ENCODE peak calls at places on chromosomes 12 and 14, in seven cellular contexts. C is right lobe of liver; H is OCI-LY7; Q is HCT116; E is thoracic aorta; U is AG04450; D is CD8-positive, alpha-beta T cell. I is an unnamed sample.

GRCh38 chr14:87813211-87813610 is 179.8 kb downstream of the GALC start:
- DNase-seq in D (no peak), Q (no peak), E (no peak), H (no peak), U (no peak), C (no peak), I (no peak)

GRCh38 chr12:51886021-51886710 is 1.7 kb upstream of the ANKRD33 start:
- DNase-seq in Q (no peak), U (peak), H (peak), C (peak), E (peak), D (peak), I (peak)

GRCh38 chr12:58479403-58479802 is 440.9 kb downstream of the LRIG3 start:
- DNase-seq in Q (no peak), C (no peak), U (no peak), E (no peak), D (no peak), H (no peak), I (no peak)

GRCh38 chr14:104974665-104975390 is 3.3 kb downstream of the AHNAK2 start:
- DNase-seq in D (no peak), E (no peak), U (no peak), H (no peak), Q (no peak), C (peak), I (no peak)

GRCh38 chr14:59131926-59132763 is 56.3 kb upstream of the DAAM1 start:
- DNase-seq in Q (no peak), C (no peak), E (no peak), D (no peak), H (no peak), U (no peak), I (no peak)

GRCh38 chr14:69268763-69269162 is 8.8 kb downstream of the GALNT16 start:
- DNase-seq in Q (no peak), C (no peak), H (no peak), D (no peak), E (no peak), U (no peak), I (no peak)

GRCh38 chr12:87094356-87094755 is 838.2 kb upstream of the MGAT4C start:
- DNase-seq in H (no peak), Q (no peak), E (no peak), U (no peak), D (no peak), C (no peak), I (no peak)

GRCh38 chr14:24052656-24053547 is 1.1 kb downstream of the CARMIL3 start:
- DNase-seq in C (no peak), Q (no peak), U (no peak), D (peak), H (no peak), E (no peak), I (no peak)

GRCh38 chr14:97116546-97116945 is 319.4 kb downstream of the VRK1 start:
- DNase-seq in C (no peak), U (no peak), D (no peak), E (no peak), Q (no peak), H (no peak), I (no peak)

GRCh38 chr12:124774462-124775167 is 89.0 kb downstream of the SCARB1 start:
- DNase-seq in Q (no peak), E (peak), D (peak), C (no peak), H (peak), U (no peak), I (peak)

GRCh38 chr12:68098939-68099338 is 60.6 kb downstream of the IFNG start:
- DNase-seq in E (no peak), U (no peak), H (no peak), Q (no peak), C (no peak), D (no peak), I (no peak)

GRCh38 chr14:49686425-49686824 is 1.6 kb downstream of the POLE2 start:
- DNase-seq in E (no peak), D (no peak), U (no peak), Q (no peak), C (no peak), H (no peak), I (no peak)

GRCh38 chr14:55851301-55851700 is 266.9 kb upstream of the PELI2 start:
- DNase-seq in C (no peak), Q (no peak), H (no peak), D (no peak), U (no peak), E (no peak), I (no peak)

GRCh38 chr12:108360057-108360456 is 20.9 kb upstream of the CMKLR1 start:
- DNase-seq in U (no peak), H (no peak), C (no peak), D (no peak), E (no peak), Q (no peak), I (no peak)

GRCh38 chr14:44170099-44170498 is 337.0 kb downstream of the FSCB start:
- DNase-seq in E (no peak), H (no peak), D (no peak), C (no peak), U (no peak), Q (no peak), I (no peak)

GRCh38 chr12:53736602-53737493 is 9.6 kb upstream of the CALCOCO1 start:
- DNase-seq in C (no peak), Q (no peak), H (no peak), D (no peak), E (no peak), U (no peak), I (no peak)

GRCh38 chr12:92987846-92988621 is 58.9 kb upstream of the EEA1 start:
- DNase-seq in E (no peak), H (peak), D (no peak), C (no peak), Q (no peak), U (no peak), I (peak)

GRCh38 chr14:84877061-84877460 is 652.9 kb upstream of the FLRT2 start:
- DNase-seq in E (no peak), U (no peak), C (no peak), Q (no peak), H (no peak), D (no peak), I (no peak)

GRCh38 chr14:71658261-71658860 is 273.9 kb upstream of the RGS6 start:
- DNase-seq in E (no peak), Q (no peak), H (peak), U (no peak), C (no peak), D (no peak), I (no peak)

GRCh38 chr14:31787377-31787776 is 226.2 kb downstream of the NUBPL start:
- DNase-seq in Q (peak), H (no peak), C (no peak), U (no peak), D (no peak), E (no peak), I (no peak)

GRCh38 chr12:64639466-64639865 is 29.2 kb downstream of the RASSF3 start:
- DNase-seq in D (no peak), E (no peak), C (no peak), Q (no peak), H (no peak), U (no peak), I (no peak)

GRCh38 chr14:102930138-102930752 is 7.8 kb downstream of the AMN start:
- DNase-seq in E (no peak), C (peak), H (no peak), Q (no peak), U (no peak), D (no peak), I (peak)

GRCh38 chr14:25150401-25150800 is 100.5 kb upstream of the STXBP6 start:
- DNase-seq in H (no peak), U (no peak), Q (no peak), D (no peak), C (no peak), E (no peak), I (no peak)

GRCh38 chr12:90512518-90512917 is 442.5 kb downstream of the CCER1 start:
- DNase-seq in H (no peak), Q (no peak), D (no peak), C (no peak), E (no peak), U (no peak), I (no peak)

GRCh38 chr12:56488041-56488955 is at the start of gene GLS2:
- DNase-seq in E (peak), H (no peak), C (peak), D (peak), U (peak), Q (no peak), I (peak)

GRCh38 chr14:100382106-100382455 is 58.9 kb downstream of the SLC25A47 start:
- DNase-seq in Q (no peak), E (no peak), D (no peak), H (no peak), U (no peak), C (no peak), I (no peak)

GRCh38 chr14:89723930-89724915 is 230.3 kb downstream of the EFCAB11 start:
- DNase-seq in U (no peak), E (no peak), Q (no peak), H (no peak), C (no peak), D (no peak), I (no peak)

GRCh38 chr14:79781882-79782281 is 429.4 kb downstream of the DIO2 start:
- DNase-seq in Q (no peak), H (no peak), C (no peak), U (no peak), D (no peak), E (no peak), I (no peak)

GRCh38 chr12:46531804-46532203 is 159.2 kb upstream of the SLC38A2 start:
- DNase-seq in H (no peak), D (no peak), Q (no peak), U (no peak), C (no peak), E (no peak), I (no peak)

GRCh38 chr12:75585309-75585708 is 73.9 kb upstream of the KRR1 start:
- DNase-seq in H (no peak), E (no peak), U (peak), D (no peak), Q (peak), C (no peak), I (no peak)

GRCh38 chr12:112170376-112170775 is 45.0 kb downstream of the TRAFD1 start:
- DNase-seq in C (no peak), Q (no peak), H (peak), E (no peak), U (no peak), D (peak), I (peak)

GRCh38 chr14:98605043-98605442 is 667.0 kb downstream of the BCL11B start:
- DNase-seq in U (no peak), H (no peak), D (no peak), C (no peak), E (no peak), Q (no peak), I (no peak)

GRCh38 chr14:98608071-98609060 is 663.6 kb downstream of the BCL11B start:
- DNase-seq in U (no peak), E (no peak), D (no peak), C (no peak), H (no peak), Q (no peak), I (no peak)

GRCh38 chr14:98606041-98606640 is 665.9 kb downstream of the BCL11B start:
- DNase-seq in Q (no peak), D (no peak), U (no peak), H (no peak), C (no peak), E (no peak), I (no peak)

GRCh38 chr14:98607341-98607910 is 664.6 kb downstream of the BCL11B start:
- DNase-seq in C (no peak), U (no peak), D (no peak), H (no peak), Q (no peak), E (no peak), I (no peak)

GRCh38 chr14:98606816-98607215 is 665.2 kb downstream of the BCL11B start:
- DNase-seq in D (no peak), Q (no peak), E (no peak), H (no peak), C (no peak), U (no peak), I (no peak)
- TF ChIP-seq CTCF in D (no peak), Q (no peak), E (no peak), H (no peak), C (no peak), U (no peak), I (no peak)

DNA sequence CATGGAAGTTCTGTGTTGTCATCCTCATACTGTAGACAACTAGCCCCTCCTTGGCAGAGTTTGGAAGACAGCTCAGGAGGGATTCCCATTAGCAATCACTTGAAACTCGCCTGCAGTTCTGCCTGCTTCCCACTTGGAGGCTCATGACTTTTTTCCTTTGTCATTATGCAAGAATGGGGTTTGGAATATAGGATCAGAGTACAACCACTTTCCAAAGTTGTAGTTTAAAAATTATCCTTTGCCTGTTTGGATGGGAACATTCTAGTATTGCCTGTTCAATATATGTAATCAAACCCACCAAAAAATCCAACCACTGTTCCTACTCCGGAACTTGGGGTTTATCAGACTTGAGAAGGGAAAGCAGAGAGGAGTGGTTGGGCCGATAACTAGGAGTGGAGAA is 2.1 kb upstream of the GPD1 start:
- DNase-seq in C (no peak), H (no peak), E (no peak), U (peak), D (no peak), Q (peak), I (no peak)
- TF ChIP-seq CTCF in C (peak), H (peak), E (peak), U (peak), D (no peak), Q (peak), I (no peak)

GRCh38 chr12:69473229-69473628 is 3.0 kb downstream of the FRS2 start:
- DNase-seq in U (no peak), Q (no peak), C (no peak), E (no peak), H (no peak), D (no peak), I (no peak)

GRCh38 chr12:69468237-69469026 is 1.8 kb upstream of the FRS2 start:
- DNase-seq in D (no peak), Q (no peak), U (no peak), E (no peak), C (no peak), H (peak), I (no peak)

GRCh38 chr12:69471667-69472385 is 1.6 kb downstream of the FRS2 start:
- DNase-seq in E (no peak), C (no peak), H (no peak), U (no peak), Q (no peak), D (no peak), I (peak)

GRCh38 chr12:69469854-69470188 is 367 bp upstream of the FRS2 start:
- DNase-seq in D (no peak), H (no peak), E (no peak), C (no peak), U (no peak), Q (no peak), I (no peak)

GRCh38 chr12:69470189-69471094 is at the start of gene FRS2:
- DNase-seq in D (peak), E (peak), H (peak), Q (peak), U (peak), C (peak), I (peak)
- TF ChIP-seq CTCF in D (no peak), E (no peak), H (peak), Q (peak), U (peak), C (peak), I (peak)

GRCh38 chr14:99201351-99202073 is 70.5 kb downstream of the BCL11B start:
- DNase-seq in C (no peak), D (no peak), U (no peak), H (no peak), E (no peak), Q (no peak), I (no peak)

GRCh38 chr14:99198746-99199145 is 73.3 kb downstream of the BCL11B start:
- DNase-seq in Q (no peak), D (no peak), C (no peak), H (no peak), E (no peak), U (no peak), I (no peak)

GRCh38 chr14:99202516-99202915 is 69.5 kb downstream of the BCL11B start:
- DNase-seq in E (no peak), U (no peak), H (no peak), D (no peak), C (no peak), Q (no peak), I (no peak)

GRCh38 chr14:99200654-99201005 is 71.4 kb downstream of the BCL11B start:
- DNase-seq in D (no peak), C (no peak), Q (no peak), E (no peak), H (no peak), U (no peak), I (no peak)

DNA sequence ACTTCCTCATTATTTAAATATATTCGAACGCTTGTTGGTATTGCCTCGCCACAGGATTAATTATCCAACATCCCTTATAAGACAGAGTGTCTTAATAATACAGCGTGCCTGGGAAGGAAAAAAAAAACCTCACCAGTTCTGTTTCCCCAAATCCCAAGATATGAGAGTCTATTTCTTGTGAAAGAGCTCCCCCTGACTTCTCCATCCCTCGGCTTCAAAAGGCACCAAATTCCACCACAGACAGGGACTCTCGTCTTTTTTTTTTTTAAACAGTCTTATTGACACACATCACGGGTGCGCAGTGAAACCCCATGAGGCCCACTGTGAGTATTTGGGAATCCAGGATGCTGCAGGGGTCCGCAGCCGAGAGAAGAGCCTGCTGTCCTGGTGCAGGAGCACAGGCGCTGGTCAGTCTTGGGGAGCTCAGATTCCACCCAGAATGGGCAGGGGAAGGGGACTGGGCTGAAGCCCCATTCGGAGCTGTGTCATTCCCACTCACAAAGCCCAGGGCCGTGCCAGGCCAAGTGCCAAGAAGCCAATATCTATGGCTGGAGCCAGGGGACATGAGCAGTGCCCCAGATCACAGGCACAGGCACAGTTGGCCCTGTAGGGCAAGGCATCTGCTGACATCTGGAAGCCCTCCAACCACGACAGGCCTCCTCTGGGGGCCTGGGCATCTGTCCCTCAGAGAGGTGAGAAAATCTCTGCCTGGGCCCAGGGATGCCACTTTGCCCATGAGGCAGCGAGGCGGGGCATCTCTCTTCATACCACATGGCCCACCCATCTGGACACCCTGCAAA is 71.9 kb downstream of the BCL11B start:
- DNase-seq in Q (no peak), C (no peak), U (no peak), D (no peak), H (no peak), E (no peak), I (no peak)
- TF ChIP-seq CTCF in Q (no peak), C (peak), U (no peak), D (no peak), H (peak), E (no peak), I (no peak)

DNA sequence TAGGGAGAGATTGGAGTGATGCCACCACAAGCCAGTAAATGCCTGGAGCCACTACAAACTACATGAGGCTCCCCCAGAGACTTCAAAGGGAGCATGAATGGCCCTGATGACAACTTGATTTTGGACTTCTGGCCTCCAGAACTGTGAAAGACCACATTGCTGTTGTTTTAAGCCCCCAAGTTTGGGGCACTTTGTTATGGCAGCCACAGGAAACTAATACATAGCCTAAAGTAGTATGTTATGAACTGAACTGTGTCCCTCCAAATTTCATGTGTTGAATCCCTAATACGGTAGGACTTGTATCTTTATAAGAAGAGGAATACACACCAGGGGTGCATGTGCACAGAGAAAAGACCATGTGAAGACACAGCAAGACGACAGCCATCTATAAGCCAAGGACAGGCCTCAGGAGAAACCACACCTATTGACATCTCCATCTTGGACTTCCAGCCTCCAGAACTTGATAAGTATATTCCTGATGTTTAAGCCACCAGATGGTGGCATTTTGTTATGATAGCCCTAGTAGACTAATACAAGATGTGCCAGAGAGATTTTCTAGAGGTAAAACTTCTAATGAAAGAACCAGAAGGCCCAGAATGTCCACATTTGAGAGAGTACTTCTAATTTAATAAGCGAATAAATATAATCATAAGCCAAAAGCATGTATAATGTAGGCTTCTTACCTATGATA is 127.1 kb upstream of the BMP4 start:
- DNase-seq in E (no peak), D (no peak), C (no peak), H (no peak), U (no peak), Q (no peak), I (no peak)
- TF ChIP-seq CTCF in E (no peak), D (no peak), C (no peak), H (no peak), U (no peak), Q (no peak), I (no peak)

GRCh38 chr14:93206793-93207467 is at the start of the genes GON7 and UBR7:
- DNase-seq in C (peak), E (peak), U (peak), H (peak), D (peak), Q (peak), I (peak)
- TF ChIP-seq CTCF in C (peak), E (peak), U (peak), H (no peak), D (no peak), Q (no peak), I (peak)

I was measured in GM20000.